ENCODE peak calls at places on chromosome 1, in seven cellular contexts. K, Q, E, Y, Z, J and M are unnamed samples.
A peak's percentile ranks its signal among the peaks of the same experiment; 100 is the strongest.

GRCh38 chr1:223756806-223757700 is 44.7 kb downstream of the CAPN2 start:
- DNase-seq in Q (no peak), J (no peak), Z (no peak), K (no peak), E (no peak), Y (no peak), M (no peak)

GRCh38 chr1:117347907-117348306 is 19.3 kb upstream of the MAN1A2 start:
- DNase-seq in J (no peak), Y (no peak), Z (no peak), Q (no peak), K (no peak), E (no peak), M (no peak)

GRCh38 chr1:168637350-168637991 is 61.1 kb downstream of the XCL1 start:
- DNase-seq in Y (peak; percentile 6), K (peak; percentile 51), Z (no peak), Q (no peak), J (no peak), E (peak; percentile 41), M (no peak)

GRCh38 chr1:28370220-28371010 is 875 bp downstream of the PHACTR4 start:
- DNase-seq in Z (no peak), J (no peak), E (no peak), Y (peak; percentile 76), K (peak; percentile 42), Q (no peak), M (peak; percentile 34)

GRCh38 chr1:113805639-113806038 is 6.6 kb downstream of the RSBN1 start:
- DNase-seq in E (no peak), Z (no peak), Y (no peak), Q (no peak), J (no peak), K (no peak), M (no peak)

GRCh38 chr1:154998818-154999650 is 3.6 kb upstream of the ZBTB7B start:
- DNase-seq in Q (peak; percentile 76), J (peak; percentile 89), Z (peak; percentile 58), E (no peak), K (peak; percentile 75), Y (peak; percentile 78), M (peak; percentile 79)

GRCh38 chr1:232149302-232150201 is 480.4 kb downstream of the SIPA1L2 start:
- DNase-seq in Q (no peak), Z (no peak), K (no peak), E (no peak), J (no peak), Y (no peak), M (no peak)

GRCh38 chr1:96845464-96845863 is 123.9 kb downstream of the PTBP2 start:
- DNase-seq in Q (peak; percentile 13), J (peak; percentile 74), Z (no peak), E (peak; percentile 15), K (peak; percentile 69), Y (no peak), M (peak; percentile 11)

GRCh38 chr1:84298688-84299535 is 2.6 kb upstream of the SAMD13 start:
- DNase-seq in Z (no peak), Y (peak; percentile 77), K (peak; percentile 53), J (peak; percentile 74), Q (peak; percentile 45), E (no peak), M (peak; percentile 39)

GRCh38 chr1:46285730-46286477 is 17.5 kb downstream of the LRRC41 start:
- DNase-seq in Z (no peak), J (no peak), Q (no peak), E (no peak), K (peak; percentile 42), Y (no peak), M (no peak)

GRCh38 chr1:13992489-13993285 is 292.7 kb downstream of the PRDM2 start:
- DNase-seq in Q (no peak), K (no peak), Z (no peak), J (no peak), E (no peak), Y (no peak), M (no peak)
- TF ChIP-seq TAF1 in Q (no peak), K (no peak), Z (no peak), J (no peak), E (no peak), Y (no peak), M (no peak)

GRCh38 chr1:161119379-161120061 is 1.6 kb downstream of the NIT1 start:
- DNase-seq in Q (peak; percentile 53), J (no peak), K (peak; percentile 81), Y (peak; percentile 39), Z (no peak), E (no peak), M (peak; percentile 44)
- TF ChIP-seq TAF1 in Q (no peak), J (no peak), K (no peak), Y (no peak), Z (no peak), E (no peak), M (no peak)

GRCh38 chr1:224784606-224785328 is 144.7 kb upstream of the DNAH14 start:
- DNase-seq in Y (no peak), J (no peak), E (no peak), K (no peak), Q (no peak), Z (no peak), M (no peak)
- TF ChIP-seq TAF1 in Y (no peak), J (no peak), E (no peak), K (no peak), Q (no peak), Z (no peak), M (no peak)

GRCh38 chr1:63794927-63795326 is 21.1 kb downstream of the ROR1 start:
- DNase-seq in E (no peak), Y (no peak), K (no peak), J (peak; percentile 62), Q (no peak), Z (no peak), M (no peak)
- TF ChIP-seq TAF1 in E (no peak), Y (no peak), K (no peak), J (no peak), Q (no peak), Z (no peak), M (no peak)

GRCh38 chr1:23057301-23057700 is 38.0 kb downstream of the KDM1A start:
- DNase-seq in Y (no peak), Z (no peak), J (no peak), K (no peak), E (no peak), Q (no peak), M (no peak)
- TF ChIP-seq TAF1 in Y (no peak), Z (no peak), J (no peak), K (no peak), E (no peak), Q (no peak), M (no peak)

GRCh38 chr1:39984951-39985350 is 30.0 kb downstream of the MFSD2A start:
- DNase-seq in E (no peak), J (no peak), Z (no peak), Q (no peak), K (no peak), Y (no peak), M (no peak)

GRCh38 chr1:39980555-39981313 is 25.8 kb downstream of the MFSD2A start:
- DNase-seq in E (no peak), Z (no peak), J (no peak), K (no peak), Q (no peak), Y (no peak), M (no peak)

GRCh38 chr1:39979654-39980053 is 24.7 kb downstream of the MFSD2A start:
- DNase-seq in E (no peak), J (no peak), Y (no peak), K (no peak), Z (no peak), Q (no peak), M (no peak)

GRCh38 chr1:39981385-39981784 is 26.4 kb downstream of the MFSD2A start:
- DNase-seq in Y (no peak), Q (no peak), J (no peak), K (no peak), E (no peak), Z (no peak), M (no peak)

GRCh38 chr1:39981957-39982356 is 27.0 kb downstream of the MFSD2A start:
- DNase-seq in E (no peak), Q (no peak), Z (no peak), K (no peak), J (no peak), Y (no peak), M (no peak)
- TF ChIP-seq TAF1 in E (no peak), Q (no peak), Z (no peak), K (no peak), J (no peak), Y (no peak), M (no peak)

GRCh38 chr1:153212201-153212600 is 5.2 kb upstream of the PRR9 start:
- DNase-seq in Y (no peak), J (no peak), Z (no peak), K (no peak), E (no peak), Q (no peak), M (no peak)

GRCh38 chr1:153213519-153213918 is 3.9 kb upstream of the PRR9 start:
- DNase-seq in E (no peak), Y (no peak), Z (no peak), Q (no peak), K (no peak), J (no peak), M (no peak)

GRCh38 chr1:153217744-153218416 is 496 bp downstream of the PRR9 start:
- DNase-seq in J (no peak), Y (no peak), Q (no peak), Z (no peak), K (no peak), E (no peak), M (no peak)

GRCh38 chr1:153220606-153221303 is 3.4 kb downstream of the PRR9 start:
- DNase-seq in J (no peak), E (peak; percentile 8), Q (no peak), Z (no peak), K (no peak), Y (no peak), M (no peak)

DNA sequence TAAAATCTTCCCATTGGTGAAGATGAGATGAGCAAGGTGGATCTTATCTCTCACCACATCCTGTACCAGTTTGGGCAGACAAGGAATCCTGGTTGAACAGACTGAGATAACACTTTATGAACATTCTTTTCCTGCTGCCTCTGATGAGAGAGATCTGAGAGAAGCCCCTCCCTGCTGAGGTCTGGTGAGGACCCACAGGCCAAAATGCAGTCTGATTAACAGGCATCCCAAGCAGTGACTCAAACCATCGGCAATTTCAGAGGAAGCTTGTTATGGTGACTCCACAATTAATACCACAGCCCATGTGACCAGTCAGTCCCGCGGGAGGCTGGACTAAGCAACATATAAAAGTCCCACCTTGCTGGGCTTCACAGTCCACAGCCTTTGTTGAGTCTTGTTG is at the start of gene PRR9:
- DNase-seq in E (no peak), Q (no peak), Y (no peak), K (no peak), Z (no peak), J (no peak), M (no peak)
- TF ChIP-seq TAF1 in E (no peak), Q (no peak), Y (no peak), K (no peak), Z (no peak), J (no peak), M (no peak)

DNA sequence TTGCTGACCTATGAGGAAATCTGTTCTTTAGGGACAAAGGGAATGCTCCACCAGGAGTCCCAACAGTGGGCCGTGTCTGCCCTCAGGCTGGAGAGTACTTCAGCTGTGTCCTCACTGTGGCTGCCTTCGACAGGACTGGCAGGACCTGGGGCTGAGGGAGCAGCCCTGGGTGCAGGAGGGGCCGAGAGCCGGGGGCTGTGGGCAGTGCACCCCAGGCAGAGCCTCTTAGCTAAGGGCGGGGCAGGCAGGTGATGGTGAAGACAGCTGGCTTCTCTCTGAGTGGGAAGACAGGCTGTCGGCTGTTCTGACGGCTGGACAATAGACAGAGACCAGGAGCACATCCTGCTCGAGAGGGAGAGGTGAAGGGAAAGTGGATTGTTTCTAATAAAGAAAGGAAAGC is 91.7 kb downstream of the STUM start:
- DNase-seq in Y (no peak), E (no peak), Z (no peak), K (no peak), J (no peak), Q (no peak), M (no peak)
- TF ChIP-seq TAF1 in Y (no peak), E (no peak), Z (no peak), K (no peak), J (no peak), Q (no peak), M (no peak)